ENCODE peak calls at places on chromosomes 3 and 15, in seven cellular contexts. L is midbrain; M is T-cell; V is OCI-LY7; N is thoracic aorta; E is naive thymus-derived CD4-positive, alpha-beta T cell; H is RPMI7951. K is an unnamed sample.

GRCh38 chr3:16174389-16174788 is at the start of gene GALNT15:
- DNase-seq in N (peak), V (no peak), M (no peak), E (no peak), H (peak), L (peak), K (peak)

GRCh38 chr15:65841121-65841930 is 28.0 kb upstream of the RAB11A start:
- DNase-seq in H (peak), V (no peak), E (no peak), L (no peak), N (peak), M (no peak), K (peak)

GRCh38 chr3:190279690-190280089 is 42.6 kb downstream of the CLDN1 start:
- DNase-seq in V (no peak), M (no peak), H (no peak), E (no peak), N (no peak), L (peak), K (no peak)

GRCh38 chr3:28117598-28117997 is 123.8 kb upstream of the CMC1 start:
- DNase-seq in E (no peak), H (no peak), L (no peak), V (no peak), N (no peak), M (no peak), K (no peak)

GRCh38 chr3:75295013-75295412 is 369.1 kb upstream of the FRG2C start:
- DNase-seq in L (no peak), E (no peak), M (no peak), N (no peak), V (no peak), H (no peak), K (peak)

GRCh38 chr15:95304116-95304873 is 1026.2 kb upstream of the NR2F2 start:
- DNase-seq in E (no peak), V (no peak), M (no peak), H (peak), L (no peak), N (no peak), K (peak)

GRCh38 chr3:9033867-9034266 is 70.6 kb upstream of the RAD18 start:
- DNase-seq in L (no peak), H (no peak), N (no peak), M (no peak), E (no peak), V (no peak), K (no peak)

GRCh38 chr3:36058404-36059035 is 321.8 kb upstream of the STAC start:
- DNase-seq in N (no peak), H (no peak), E (no peak), L (no peak), M (no peak), V (no peak), K (no peak)

GRCh38 chr15:31271224-31271635 is 55.4 kb upstream of the KLF13 start:
- DNase-seq in H (no peak), M (no peak), V (no peak), L (no peak), E (no peak), N (no peak), K (no peak)

GRCh38 chr15:87860743-87861142 is 395.8 kb downstream of the NTRK3 start:
- DNase-seq in V (no peak), L (no peak), H (no peak), E (no peak), N (no peak), M (no peak), K (no peak)

GRCh38 chr15:75483106-75483505 is 31.6 kb upstream of the SIN3A start:
- DNase-seq in V (no peak), L (no peak), E (no peak), M (no peak), H (no peak), N (no peak), K (no peak)

GRCh38 chr15:25689592-25689991 is 173.5 kb downstream of the ATP10A start:
- DNase-seq in V (no peak), L (no peak), N (no peak), H (no peak), E (no peak), M (no peak), K (no peak)

GRCh38 chr15:47717036-47717611 is at the start of gene SEMA6D:
- DNase-seq in V (no peak), L (peak), E (no peak), H (peak), N (no peak), M (no peak), K (no peak)

GRCh38 chr15:95087253-95087609 is 855.9 kb downstream of the MCTP2 start:
- DNase-seq in N (no peak), H (no peak), V (no peak), E (no peak), L (no peak), M (no peak), K (no peak)

GRCh38 chr3:175258763-175259162 is 399.6 kb downstream of the NAALADL2 start:
- DNase-seq in M (no peak), L (no peak), H (peak), V (no peak), E (no peak), N (no peak), K (peak)

GRCh38 chr3:69306239-69307185 is 79.4 kb downstream of the FRMD4B start:
- DNase-seq in M (peak), H (peak), V (peak), L (peak), N (peak), E (peak), K (peak)

GRCh38 chr15:55515991-55516776 is 8.2 kb upstream of the DNAAF4 start:
- DNase-seq in L (no peak), M (no peak), H (no peak), N (no peak), V (no peak), E (no peak), K (no peak)

GRCh38 chr15:63599401-63600000 is 2.3 kb downstream of the FBXL22 start:
- DNase-seq in H (peak), M (no peak), N (no peak), E (no peak), L (peak), V (peak), K (no peak)

GRCh38 chr3:183488343-183488742 is 59.9 kb upstream of the MCF2L2 start:
- DNase-seq in V (no peak), E (no peak), H (no peak), M (no peak), L (no peak), N (no peak), K (no peak)

GRCh38 chr3:150469031-150469930 is 61.2 kb downstream of the TSC22D2 start:
- DNase-seq in M (no peak), H (peak), N (peak), E (no peak), V (no peak), L (no peak), K (peak)

GRCh38 chr3:102089904-102090492 is 240.7 kb downstream of the NFKBIZ start:
- DNase-seq in N (no peak), M (no peak), E (no peak), V (no peak), L (no peak), H (no peak), K (no peak)

GRCh38 chr3:124833710-124834332 is 53.3 kb downstream of the ITGB5 start:
- DNase-seq in N (no peak), M (no peak), L (no peak), V (no peak), H (no peak), E (no peak), K (no peak)

GRCh38 chr3:196991581-196992460 is 23.2 kb upstream of the PIGZ start:
- DNase-seq in L (no peak), N (no peak), H (no peak), M (no peak), V (no peak), E (no peak), K (no peak)

GRCh38 chr3:13621381-13622221 is 72.7 kb downstream of the FBLN2 start:
- DNase-seq in M (peak), H (peak), L (no peak), E (peak), V (no peak), N (no peak), K (no peak)

GRCh38 chr15:62350744-62351143 is 185.7 kb upstream of the C2CD4B start:
- DNase-seq in M (no peak), E (no peak), H (no peak), L (no peak), V (no peak), N (no peak), K (no peak)